ENCODE peak calls at places on chromosomes 2 and 18, in ten cellular contexts. U is H54, C is lower leg skin, L is sigmoid colon, B is breast epithelium, A is HepG2, W is IMR-90, G is body of pancreas, T is NB4, R is H1. D is an unnamed sample.

GRCh38 chr18:986552-986951 is 81.9 kb downstream of the ADCYAP1 start:
- DNase-seq in U (no peak), C (no peak), L (no peak), B (no peak), A (no peak), W (no peak), G (no peak), T (no peak), R (no peak), D (no peak)

GRCh38 chr18:59778434-59778833 is 81.2 kb upstream of the CCBE1 start:
- DNase-seq in U (no peak), C (no peak), L (no peak), B (no peak), A (no peak), W (no peak), G (no peak), T (no peak), R (no peak), D (no peak)

GRCh38 chr2:144379891-144380311 is 140.0 kb downstream of the ZEB2 start:
- DNase-seq in U (no peak), C (no peak), L (no peak), B (no peak), A (no peak), W (no peak), G (no peak), T (no peak), R (no peak), D (peak)

GRCh38 chr2:128219891-128220290 is 98.8 kb downstream of the HS6ST1 start:
- DNase-seq in U (no peak), C (no peak), L (no peak), B (no peak), A (no peak), W (no peak), G (no peak), T (no peak), R (no peak), D (no peak)

GRCh38 chr2:134573724-134574123 is 145.1 kb downstream of the TMEM163 start:
- DNase-seq in U (no peak), C (peak), L (no peak), B (no peak), A (no peak), W (no peak), G (no peak), T (no peak), R (no peak), D (no peak)

GRCh38 chr2:216546231-216546630 is 47.6 kb downstream of the RPL37A start:
- DNase-seq in U (no peak), C (no peak), L (no peak), B (no peak), A (no peak), W (no peak), G (no peak), T (no peak), R (no peak), D (no peak)

GRCh38 chr2:83915381-83915780 is 543.7 kb downstream of the SUCLG1 start:
- DNase-seq in U (no peak), C (no peak), L (no peak), B (no peak), A (no peak), W (no peak), G (no peak), T (no peak), R (no peak), D (no peak)

GRCh38 chr2:25151718-25152117 is 16.7 kb downstream of the POMC start:
- DNase-seq in U (no peak), C (no peak), L (no peak), B (no peak), A (no peak), W (no peak), G (no peak), T (no peak), R (no peak), D (no peak)

GRCh38 chr2:20666114-20666363 is 905 bp upstream of the GDF7 start:
- DNase-seq in U (no peak), C (peak), L (no peak), B (no peak), A (no peak), W (no peak), G (no peak), T (no peak), R (peak), D (no peak)

GRCh38 chr2:148642891-148643416 is 1.6 kb upstream of the EPC2 start:
- DNase-seq in U (no peak), C (no peak), L (no peak), B (no peak), A (no peak), W (no peak), G (peak), T (peak), R (no peak), D (peak)

GRCh38 chr18:66872277-66872676 is 268.4 kb upstream of the CDH19 start:
- DNase-seq in U (no peak), C (no peak), L (no peak), B (no peak), A (no peak), W (no peak), G (no peak), T (peak), R (no peak), D (peak)

GRCh38 chr2:46329803-46330775 is 32.9 kb downstream of the EPAS1 start:
- DNase-seq in U (peak), C (no peak), L (no peak), B (no peak), A (peak), W (peak), G (peak), T (no peak), R (no peak), D (no peak)

GRCh38 chr2:46327627-46328026 is 30.4 kb downstream of the EPAS1 start:
- DNase-seq in U (no peak), C (no peak), L (no peak), B (no peak), A (no peak), W (no peak), G (no peak), T (no peak), R (no peak), D (peak)

GRCh38 chr2:46326231-46326980 is 29.2 kb downstream of the EPAS1 start:
- DNase-seq in U (no peak), C (no peak), L (no peak), B (no peak), A (peak), W (no peak), G (peak), T (peak), R (no peak), D (no peak)

GRCh38 chr2:46329340-46329739 is 32.1 kb downstream of the EPAS1 start:
- DNase-seq in U (no peak), C (no peak), L (no peak), B (no peak), A (no peak), W (no peak), G (no peak), T (no peak), R (no peak), D (no peak)

DNA sequence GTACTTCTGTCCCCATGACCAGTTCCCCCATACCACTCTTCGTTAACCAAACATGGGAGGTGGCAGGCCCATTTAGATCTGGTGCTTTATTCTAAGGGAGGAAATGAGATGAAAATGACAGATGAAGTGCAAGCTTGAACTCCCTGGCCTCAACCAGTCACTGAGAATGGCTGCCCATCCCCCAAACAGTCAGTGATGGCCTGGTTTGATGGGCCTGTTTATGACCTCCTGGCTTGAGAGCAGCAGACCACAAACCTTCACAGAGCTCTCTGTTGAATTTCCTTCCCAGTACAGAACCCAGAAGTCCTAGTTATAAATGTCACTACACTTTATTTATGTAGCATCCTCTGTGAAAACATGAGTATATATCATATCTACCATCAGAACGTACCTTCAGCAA is 31.1 kb downstream of the EPAS1 start:
- DNase-seq in U (no peak), C (no peak), L (no peak), B (no peak), A (no peak), W (no peak), G (no peak), T (no peak), R (no peak), D (no peak)
- TF ChIP-seq POLR2A in U (no peak), C (no peak), L (no peak), B (no peak), A (no peak), W (no peak), G (no peak), T (no peak), R (no peak), D (no peak)

DNA sequence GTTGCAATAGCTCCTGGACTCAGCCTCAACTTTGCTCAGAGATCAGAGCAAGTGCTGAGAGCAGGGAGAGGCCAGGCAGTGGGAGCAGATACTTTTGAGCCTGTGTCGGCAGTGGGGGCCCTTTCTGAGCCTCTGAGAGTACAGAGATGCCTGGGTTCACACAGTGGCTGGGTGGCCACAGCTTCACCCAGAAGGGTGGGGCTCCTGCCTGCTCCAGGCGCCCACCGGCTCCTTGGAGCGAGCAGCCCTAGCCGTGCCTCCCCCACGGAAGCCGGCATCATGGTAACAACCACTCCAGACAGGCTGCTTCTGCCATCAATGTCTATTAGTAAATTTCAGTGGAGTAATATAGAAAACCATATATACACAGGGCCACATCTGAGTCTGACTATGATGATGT is 619.2 kb upstream of the SETBP1 start:
- DNase-seq in U (no peak), C (no peak), L (no peak), B (no peak), A (no peak), W (no peak), G (no peak), T (no peak), R (no peak), D (no peak)
- TF ChIP-seq POLR2A in U (no peak), C (no peak), L (no peak), B (no peak), A (no peak), W (no peak), G (no peak), T (no peak), R (no peak), D (no peak)

DNA sequence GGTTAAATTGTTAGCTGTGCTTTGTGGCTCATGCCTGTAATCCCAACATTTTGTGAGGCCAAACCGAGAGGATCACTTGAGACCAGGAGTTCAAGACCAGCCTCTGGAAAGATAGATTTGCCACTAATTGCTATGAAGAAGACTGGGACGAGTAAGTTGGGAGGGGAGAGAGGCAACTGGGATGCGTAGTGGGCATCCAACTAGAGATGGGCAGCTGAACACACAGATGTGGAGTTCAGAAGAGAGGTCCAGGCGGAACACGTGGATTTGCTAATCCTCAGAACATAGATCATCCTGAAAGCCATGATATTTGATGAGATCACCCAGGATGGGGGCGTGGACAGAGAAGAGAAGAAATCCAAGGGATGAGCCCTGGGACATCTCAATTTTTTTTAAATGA is 48.7 kb downstream of the CYP26B1 start:
- DNase-seq in U (no peak), C (peak), L (no peak), B (no peak), A (no peak), W (no peak), G (no peak), T (no peak), R (peak), D (no peak)
- TF ChIP-seq POLR2A in U (no peak), C (no peak), L (no peak), B (no peak), A (no peak), W (no peak), G (no peak), T (no peak), R (no peak), D (no peak)

DNA sequence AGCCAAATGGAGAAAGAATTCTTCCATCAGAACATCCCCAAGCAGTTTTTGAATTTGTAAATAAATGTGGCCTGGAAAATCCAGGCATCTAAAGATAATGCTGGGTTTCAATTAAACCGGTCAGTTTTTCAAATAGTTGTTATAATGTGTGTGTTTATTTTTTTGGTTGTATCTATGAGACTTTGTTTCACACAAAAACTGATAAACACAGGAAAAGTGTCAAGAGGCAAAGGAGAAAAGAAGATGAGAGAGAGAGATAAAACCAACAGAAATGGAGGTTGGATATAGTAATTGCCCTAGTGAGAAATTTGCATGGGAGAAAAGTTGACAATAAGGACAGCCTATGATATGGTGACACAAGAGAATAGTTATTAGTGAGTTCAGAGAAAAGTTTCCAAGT is 68.3 kb downstream of the KIAA1328 start:
- DNase-seq in U (no peak), C (no peak), L (no peak), B (no peak), A (no peak), W (no peak), G (no peak), T (no peak), R (no peak), D (no peak)
- TF ChIP-seq POLR2A in U (no peak), C (no peak), L (no peak), B (no peak), A (no peak), W (no peak), G (no peak), T (no peak), R (no peak), D (no peak)

GRCh38 chr2:120239488-120240287 is 13.0 kb upstream of the RALB start:
- DNase-seq in U (peak), C (no peak), L (no peak), B (no peak), A (peak), W (peak), G (peak), T (no peak), R (peak), D (no peak)
- TF ChIP-seq POLR2A in U (peak), C (no peak), L (no peak), B (no peak), A (no peak), W (no peak), G (no peak), T (no peak), R (no peak), D (no peak)